ENCODE peak calls at places on chromosomes 3 and 15, in five cellular contexts. V, R, W, M and I are unnamed samples.

GRCh38 chr15:71094137-71094536 is 21.1 kb upstream of the THSD4 start:
- DNase-seq in M (no peak), V (no peak), W (no peak), R (no peak), I (no peak)

GRCh38 chr3:32374788-32375595 is 16.7 kb upstream of the CMTM7 start:
- DNase-seq in R (peak; percentile 67), W (peak; percentile 73), V (no peak), M (peak; percentile 73), I (no peak)

GRCh38 chr3:113557374-113557773 is 25.0 kb downstream of the SIDT1 start:
- DNase-seq in W (no peak), M (no peak), V (no peak), R (peak; percentile 81), I (peak; percentile 70)

GRCh38 chr15:69451951-69452701 is 492 bp upstream of the RPLP1 start:
- DNase-seq in R (peak; percentile 33), V (no peak), M (no peak), W (peak; percentile 38), I (peak; percentile 8)

GRCh38 chr15:63970723-63971426 is 75.4 kb downstream of the DAPK2 start:
- DNase-seq in V (no peak), R (no peak), M (no peak), W (peak; percentile 37), I (no peak)

GRCh38 chr15:85485956-85486567 is 105.7 kb downstream of the AKAP13 start:
- DNase-seq in R (peak; percentile 90), M (peak; percentile 69), W (peak; percentile 64), V (no peak), I (peak; percentile 56)

GRCh38 chr3:61914277-61914676 is 352.9 kb downstream of the PTPRG start:
- DNase-seq in M (no peak), W (no peak), V (no peak), R (no peak), I (no peak)

GRCh38 chr3:134542287-134542686 is 56.4 kb downstream of the CEP63 start:
- DNase-seq in W (no peak), V (no peak), M (no peak), R (no peak), I (no peak)

GRCh38 chr3:113695818-113696645 is at the start of gene USF3:
- DNase-seq in R (peak; percentile 56), V (peak; percentile 84), M (peak; percentile 83), W (peak; percentile 88), I (no peak)

GRCh38 chr3:193342551-193342950 is 36.0 kb downstream of the ATP13A5 start:
- DNase-seq in M (no peak), R (no peak), W (no peak), V (no peak), I (no peak)

GRCh38 chr3:196842567-196843434 is 24.9 kb upstream of the SENP5 start:
- DNase-seq in M (no peak), R (no peak), V (no peak), W (no peak), I (no peak)

GRCh38 chr15:92614791-92615785 is 40.5 kb downstream of the FAM174B start:
- DNase-seq in W (no peak), V (no peak), M (no peak), R (no peak), I (no peak)

GRCh38 chr3:11445883-11446282 is 173.7 kb downstream of the ATG7 start:
- DNase-seq in M (no peak), W (no peak), V (no peak), R (no peak), I (no peak)

GRCh38 chr3:169509780-169510179 is 153.7 kb downstream of the MECOM start:
- DNase-seq in W (no peak), M (no peak), V (no peak), R (no peak), I (no peak)

GRCh38 chr15:35852818-35853624 is 307.1 kb upstream of the DPH6 start:
- DNase-seq in W (no peak), M (no peak), V (no peak), R (no peak), I (no peak)

GRCh38 chr3:15271785-15272381 is 60.5 kb downstream of the SH3BP5 start:
- DNase-seq in M (peak; percentile 91), R (no peak), W (peak; percentile 74), V (no peak), I (no peak)

GRCh38 chr3:84906065-84906464 is 52.7 kb upstream of the CADM2 start:
- DNase-seq in R (no peak), M (no peak), V (no peak), W (no peak), I (no peak)

GRCh38 chr3:27125821-27126501 is 243.2 kb downstream of the NEK10 start:
- DNase-seq in M (no peak), V (no peak), W (no peak), R (no peak), I (no peak)

GRCh38 chr3:194880940-194881925 is 195.6 kb downstream of the FAM43A start:
- DNase-seq in M (no peak), W (no peak), R (no peak), V (no peak), I (no peak)

GRCh38 chr3:194062825-194063224 is 73.1 kb upstream of the HES1 start:
- DNase-seq in V (no peak), W (no peak), R (no peak), M (no peak), I (no peak)

GRCh38 chr3:190094201-190094718 is 26.4 kb downstream of the P3H2 start:
- DNase-seq in W (no peak), R (no peak), M (no peak), V (no peak), I (no peak)

GRCh38 chr3:5554245-5554747 is 366.8 kb downstream of the EDEM1 start:
- DNase-seq in R (no peak), V (no peak), W (no peak), M (no peak), I (no peak)

GRCh38 chr3:76138921-76139320 is 353.6 kb upstream of the ZNF717 start:
- DNase-seq in V (no peak), M (no peak), W (no peak), R (no peak), I (no peak)

GRCh38 chr3:118478706-118479276 is 555.9 kb downstream of the IGSF11 start:
- DNase-seq in V (no peak), W (no peak), M (no peak), R (no peak), I (peak; percentile 71)

GRCh38 chr3:104988491-104988890 is 378.2 kb upstream of the ALCAM start:
- DNase-seq in R (no peak), V (no peak), M (no peak), W (no peak), I (no peak)

GRCh38 chr3:61589856-61590255 is 28.5 kb downstream of the PTPRG start:
- DNase-seq in R (no peak), W (no peak), V (no peak), M (no peak), I (no peak)

GRCh38 chr15:52109559-52110451 is 2.8 kb downstream of the BCL2L10 start:
- DNase-seq in R (no peak), V (no peak), W (no peak), M (peak; percentile 18), I (no peak)

GRCh38 chr3:73520931-73521461 is 103.7 kb downstream of the PDZRN3 start:
- DNase-seq in R (no peak), V (no peak), W (no peak), M (no peak), I (no peak)

GRCh38 chr3:52471371-52472238 is 16.2 kb downstream of the NISCH start:
- DNase-seq in R (no peak), M (peak; percentile 37), W (peak; percentile 48), V (peak; percentile 71), I (no peak)

GRCh38 chr3:42159706-42160472 is 68.7 kb downstream of the TRAK1 start:
- DNase-seq in W (peak; percentile 37), M (peak; percentile 12), R (peak; percentile 85), V (peak; percentile 43), I (peak; percentile 86)

GRCh38 chr15:44490628-44491027 is 46.3 kb upstream of the EIF3J start:
- DNase-seq in R (no peak), M (no peak), W (no peak), V (no peak), I (no peak)